ENCODE peak calls at places on chromosomes 3 and 15, in five cellular contexts. T is A549, J is HCT116, R is Panc1, B is GM23338. A is an unnamed sample.

GRCh38 chr3:77815467-77815866 is 775.6 kb downstream of the ROBO2 start:
- DNase-seq in J (no peak), R (no peak), B (peak; percentile 73), T (peak; percentile 4), A (no peak)

GRCh38 chr3:14959358-14959943 is 12.1 kb downstream of the NR2C2 start:
- DNase-seq in B (no peak), J (no peak), R (no peak), T (no peak), A (no peak)

GRCh38 chr3:194682651-194683310 is 2.9 kb upstream of the FAM43A start:
- DNase-seq in T (peak; percentile 81), B (peak; percentile 90), R (peak; percentile 91), J (peak; percentile 88), A (peak; percentile 78)

GRCh38 chr3:193805448-193805847 is 212.4 kb downstream of the OPA1 start:
- DNase-seq in T (peak; percentile 92), R (peak; percentile 78), B (no peak), J (peak; percentile 77), A (no peak)

GRCh38 chr3:171815977-171816595 is 5.8 kb upstream of the PLD1 start:
- DNase-seq in J (no peak), B (no peak), T (peak; percentile 61), R (no peak), A (no peak)

GRCh38 chr3:65545429-65545828 is 493.3 kb downstream of the MAGI1 start:
- DNase-seq in J (no peak), R (no peak), T (peak; percentile 17), B (no peak), A (no peak)

GRCh38 chr3:71916747-71917369 is 131.9 kb upstream of the PROK2 start:
- DNase-seq in J (no peak), R (no peak), B (no peak), T (no peak), A (no peak)

GRCh38 chr3:112811150-112811884 is 35.3 kb downstream of the CD200R1L start:
- DNase-seq in J (no peak), R (no peak), T (no peak), B (no peak), A (no peak)

GRCh38 chr3:194117114-194117845 is 18.7 kb upstream of the HES1 start:
- DNase-seq in B (no peak), J (no peak), R (no peak), T (no peak), A (no peak)

GRCh38 chr3:71323558-71323957 is 260.0 kb downstream of the FOXP1 start:
- DNase-seq in B (no peak), T (no peak), R (no peak), J (no peak), A (no peak)

GRCh38 chr3:140424211-140424610 is 253.7 kb upstream of the TRIM42 start:
- DNase-seq in J (no peak), T (no peak), R (no peak), B (no peak), A (no peak)

GRCh38 chr15:75107905-75108838 is 84.8 kb downstream of the PPCDC start:
- DNase-seq in B (no peak), J (peak; percentile 56), R (no peak), T (peak; percentile 75), A (peak; percentile 80)

GRCh38 chr15:81213982-81214381 is 17.3 kb downstream of the IL16 start:
- DNase-seq in R (no peak), T (no peak), B (no peak), J (no peak), A (no peak)

GRCh38 chr15:77295446-77295845 is 124.5 kb downstream of the PEAK1 start:
- DNase-seq in R (no peak), J (no peak), B (no peak), T (no peak), A (no peak)

GRCh38 chr3:60707452-60708020 is 543.7 kb downstream of the FHIT start:
- DNase-seq in T (no peak), R (no peak), B (no peak), J (no peak), A (no peak)

GRCh38 chr3:54093849-54094248 is 28.5 kb upstream of the CACNA2D3 start:
- DNase-seq in B (no peak), T (no peak), J (no peak), R (no peak), A (no peak)

GRCh38 chr3:106518516-106518915 is 649.7 kb upstream of the CBLB start:
- DNase-seq in T (peak; percentile 67), R (no peak), J (no peak), B (no peak), A (no peak)

GRCh38 chr3:188301147-188301546 is 147.2 kb downstream of the LPP start:
- DNase-seq in J (no peak), B (peak; percentile 21), R (no peak), T (no peak), A (no peak)

GRCh38 chr3:193783166-193783896 is 190.3 kb downstream of the OPA1 start:
- DNase-seq in R (no peak), J (no peak), B (no peak), T (no peak), A (no peak)

GRCh38 chr3:99128205-99128604 is 226.7 kb upstream of the DCBLD2 start:
- DNase-seq in B (no peak), J (no peak), T (no peak), R (no peak), A (no peak)

GRCh38 chr3:4356642-4357041 is 53.5 kb downstream of the SETMAR start:
- DNase-seq in B (no peak), R (no peak), T (no peak), J (no peak), A (no peak)

GRCh38 chr3:148962513-148962912 is 28.8 kb upstream of the GYG1 start:
- DNase-seq in J (peak; percentile 56), T (peak; percentile 76), R (no peak), B (peak; percentile 81), A (peak; percentile 47)

GRCh38 chr3:154100556-154100955 is 20.6 kb upstream of the ARHGEF26 start:
- DNase-seq in B (no peak), T (no peak), J (no peak), R (no peak), A (no peak)

GRCh38 chr3:147904421-147904820 is 495.3 kb downstream of the ZIC1 start:
- DNase-seq in B (no peak), J (no peak), R (no peak), T (no peak), A (no peak)

GRCh38 chr3:147906275-147906674 is 497.1 kb downstream of the ZIC1 start:
- DNase-seq in B (no peak), R (no peak), J (no peak), T (no peak), A (no peak)

DNA sequence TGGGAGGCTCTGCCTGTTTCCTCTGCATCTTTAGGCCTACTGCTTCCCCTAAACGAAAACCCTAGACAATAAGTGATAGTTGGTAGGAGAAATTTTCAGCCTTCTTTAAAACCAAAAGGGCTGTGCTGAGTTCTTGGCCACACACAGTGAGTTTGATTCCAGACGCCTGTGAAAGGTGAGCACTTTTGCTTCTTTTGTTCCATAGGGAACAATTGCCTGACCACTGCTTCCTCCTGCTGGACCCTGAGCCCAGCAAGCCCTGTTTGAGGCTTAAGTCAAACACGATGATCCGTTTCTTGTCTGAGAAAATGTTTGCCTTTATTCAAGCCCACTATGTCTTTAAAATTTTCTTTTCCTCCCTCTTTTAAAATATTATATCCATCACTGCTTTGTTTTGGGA is 493.9 kb downstream of the ZIC1 start:
- DNase-seq in B (peak; percentile 26), T (no peak), J (no peak), R (no peak), A (no peak)
- TF ChIP-seq REST in B (no peak), T (no peak), J (no peak), R (no peak), A (no peak)

GRCh38 chr3:133292251-133292650 is 107.6 kb upstream of the BFSP2 start:
- DNase-seq in R (no peak), J (no peak), B (no peak), T (no peak), A (no peak)
- TF ChIP-seq REST in R (no peak), J (no peak), B (no peak), T (no peak), A (no peak)

GRCh38 chr15:20642054-20642767 is 100.6 kb upstream of the GOLGA6L6 start:
- DNase-seq in J (no peak), B (no peak), T (no peak), R (no peak), A (no peak)

GRCh38 chr15:20644896-20645295 is 103.3 kb upstream of the GOLGA6L6 start:
- DNase-seq in T (no peak), B (no peak), R (no peak), J (no peak), A (no peak)

GRCh38 chr15:20645956-20646355 is 104.4 kb upstream of the GOLGA6L6 start:
- DNase-seq in R (no peak), B (no peak), T (peak; percentile 21), J (no peak), A (peak; percentile 75)

GRCh38 chr15:20644026-20644425 is 102.4 kb upstream of the GOLGA6L6 start:
- DNase-seq in T (no peak), J (no peak), B (no peak), R (no peak), A (no peak)

DNA sequence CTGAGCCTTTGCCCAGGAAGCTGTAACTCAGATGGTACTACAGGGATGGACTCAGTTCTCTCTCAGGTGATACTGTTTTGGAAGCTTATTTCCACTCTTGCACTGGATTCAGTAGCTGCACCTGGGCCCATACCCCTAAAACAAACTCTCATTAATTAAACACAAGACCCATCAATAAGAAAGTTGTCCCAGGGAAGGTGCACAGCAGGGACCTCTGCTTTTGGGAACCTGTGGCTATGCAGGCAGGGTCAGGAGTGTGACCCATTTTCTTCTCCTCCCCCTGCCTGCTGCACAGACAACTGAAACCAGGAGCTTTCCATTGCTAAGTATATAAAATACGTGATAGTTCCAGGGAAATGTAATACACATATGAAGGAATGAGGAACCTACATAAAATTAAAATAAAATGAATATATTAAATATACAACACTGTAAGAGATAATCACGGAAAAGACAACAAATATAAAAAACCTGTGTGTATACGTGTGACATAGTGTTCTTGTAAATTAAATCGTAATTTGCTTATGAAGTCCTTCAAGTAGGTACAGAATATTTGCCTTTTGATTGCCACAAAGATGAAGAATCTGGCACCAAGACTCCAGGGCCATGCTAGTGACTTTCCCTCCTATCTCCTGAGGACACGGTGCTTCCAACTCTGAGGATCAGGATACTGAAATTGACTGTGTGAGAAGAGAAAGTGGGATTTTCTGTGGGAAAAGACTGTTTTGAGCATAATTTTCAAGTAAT is 101.6 kb upstream of the GOLGA6L6 start:
- DNase-seq in T (no peak), B (no peak), R (no peak), J (no peak), A (no peak)
- TF ChIP-seq REST in T (no peak), B (no peak), R (no peak), J (no peak), A (no peak)

DNA sequence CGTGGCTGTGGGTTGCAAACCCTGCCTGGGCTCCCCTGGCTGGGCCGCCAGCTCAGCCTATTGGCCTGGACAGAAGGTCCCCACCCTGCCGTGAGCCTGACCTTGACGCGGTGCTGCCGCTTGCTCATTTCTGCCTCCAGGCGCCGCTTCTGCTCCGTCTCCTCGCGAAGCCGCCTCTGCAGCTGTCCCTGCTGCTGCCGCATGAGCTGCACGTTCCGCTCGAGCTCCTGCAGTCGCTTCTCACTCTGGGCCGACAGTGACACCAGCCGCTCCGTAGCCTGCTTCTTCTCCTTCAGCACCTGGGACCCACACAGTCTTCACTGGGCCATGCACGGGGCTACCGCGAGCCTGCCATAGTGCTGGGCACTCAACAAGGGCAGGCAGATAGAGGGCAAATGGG is 21.7 kb downstream of the KIF7 start:
- DNase-seq in B (no peak), J (no peak), T (no peak), R (no peak), A (no peak)
- TF ChIP-seq REST in B (no peak), J (no peak), T (no peak), R (no peak), A (no peak)

GRCh38 chr15:71060983-71061382 is 54.3 kb upstream of the THSD4 start:
- DNase-seq in J (no peak), T (no peak), B (no peak), R (no peak), A (no peak)
- TF ChIP-seq REST in J (no peak), T (no peak), B (no peak), R (no peak), A (no peak)